ENCODE peak calls at places on chromosome 7, in nine cellular contexts. One of them, this sample, is unnamed. For H3K4me1, the result is how much of the 10 kb centered on the place peaks cover.

GRCh38 chr7:19051767-19052375 is 65.6 kb downstream of the TWIST1 start:
- DNase-seq in cardiac muscle cell: peak
- DNase-seq in adrenal gland: peak
- DNase-seq in SK-N-SH: peak
- DNase-seq in PC-9: peak
- DNase-seq in A549: peak
- DNase-seq in endodermal cell: peak
- DNase-seq in heart right ventricle: no peak
- DNase-seq in left lung: no peak
- DNase-seq in this sample: no peak

GRCh38 chr7:37493810-37494209 is 45.1 kb upstream of the ELMO1 start:
- DNase-seq in cardiac muscle cell: no peak
- DNase-seq in adrenal gland: no peak
- DNase-seq in SK-N-SH: no peak
- DNase-seq in PC-9: no peak
- DNase-seq in A549: no peak
- DNase-seq in endodermal cell: no peak
- DNase-seq in heart right ventricle: no peak
- DNase-seq in left lung: no peak
- DNase-seq in this sample: no peak

GRCh38 chr7:93894966-93895650 is 4.6 kb upstream of the TFPI2 start:
- DNase-seq in cardiac muscle cell: peak
- DNase-seq in adrenal gland: no peak
- DNase-seq in SK-N-SH: no peak
- DNase-seq in PC-9: no peak
- DNase-seq in A549: no peak
- DNase-seq in endodermal cell: no peak
- DNase-seq in heart right ventricle: no peak
- DNase-seq in left lung: no peak
- DNase-seq in this sample: no peak

GRCh38 chr7:63027075-63027474 is 971.6 kb upstream of the ZNF722 start:
- DNase-seq in cardiac muscle cell: no peak
- DNase-seq in adrenal gland: no peak
- DNase-seq in SK-N-SH: no peak
- DNase-seq in PC-9: no peak
- DNase-seq in A549: no peak
- DNase-seq in endodermal cell: no peak
- DNase-seq in heart right ventricle: no peak
- DNase-seq in left lung: no peak
- DNase-seq in this sample: no peak

GRCh38 chr7:27921081-27921836 is 181.3 kb downstream of the TAX1BP1 start:
- DNase-seq in cardiac muscle cell: peak
- DNase-seq in adrenal gland: peak
- DNase-seq in SK-N-SH: peak
- DNase-seq in PC-9: peak
- DNase-seq in A549: peak
- DNase-seq in endodermal cell: peak
- DNase-seq in heart right ventricle: no peak
- DNase-seq in left lung: no peak
- DNase-seq in this sample: peak

GRCh38 chr7:133510326-133511055 is 257.6 kb downstream of the EXOC4 start:
- DNase-seq in cardiac muscle cell: peak
- DNase-seq in adrenal gland: no peak
- DNase-seq in SK-N-SH: no peak
- DNase-seq in PC-9: no peak
- DNase-seq in A549: no peak
- DNase-seq in endodermal cell: no peak
- DNase-seq in heart right ventricle: no peak
- DNase-seq in left lung: no peak
- DNase-seq in this sample: no peak

GRCh38 chr7:130897515-130898419 is 163.8 kb upstream of the KLF14 start:
- DNase-seq in cardiac muscle cell: no peak
- DNase-seq in adrenal gland: peak
- DNase-seq in SK-N-SH: peak
- DNase-seq in PC-9: no peak
- DNase-seq in A549: no peak
- DNase-seq in endodermal cell: no peak
- DNase-seq in heart right ventricle: no peak
- DNase-seq in left lung: no peak
- DNase-seq in this sample: no peak

GRCh38 chr7:45240187-45240776 is 82.7 kb downstream of the RAMP3 start:
- DNase-seq in cardiac muscle cell: no peak
- DNase-seq in adrenal gland: no peak
- DNase-seq in SK-N-SH: no peak
- DNase-seq in PC-9: peak
- DNase-seq in A549: no peak
- DNase-seq in endodermal cell: no peak
- DNase-seq in heart right ventricle: peak
- DNase-seq in left lung: no peak
- DNase-seq in this sample: no peak

GRCh38 chr7:96349572-96349971 is 27.7 kb upstream of the SLC25A13 start:
- DNase-seq in cardiac muscle cell: no peak
- DNase-seq in adrenal gland: no peak
- DNase-seq in SK-N-SH: no peak
- DNase-seq in PC-9: no peak
- DNase-seq in A549: no peak
- DNase-seq in endodermal cell: no peak
- DNase-seq in heart right ventricle: no peak
- DNase-seq in left lung: no peak
- DNase-seq in this sample: no peak

GRCh38 chr7:117875566-117875965 is 2.3 kb upstream of the CTTNBP2 start:
- DNase-seq in cardiac muscle cell: no peak
- DNase-seq in adrenal gland: no peak
- DNase-seq in SK-N-SH: no peak
- DNase-seq in PC-9: no peak
- DNase-seq in A549: peak
- DNase-seq in endodermal cell: peak
- DNase-seq in heart right ventricle: no peak
- DNase-seq in left lung: no peak
- DNase-seq in this sample: no peak

GRCh38 chr7:83267141-83267631 is 104.5 kb upstream of the PCLO start:
- DNase-seq in cardiac muscle cell: peak
- DNase-seq in adrenal gland: no peak
- DNase-seq in SK-N-SH: peak
- DNase-seq in PC-9: no peak
- DNase-seq in A549: peak
- DNase-seq in endodermal cell: no peak
- DNase-seq in heart right ventricle: no peak
- DNase-seq in left lung: no peak
- DNase-seq in this sample: no peak

GRCh38 chr7:158235862-158236261 is 351.8 kb downstream of the PTPRN2 start:
- DNase-seq in cardiac muscle cell: no peak
- DNase-seq in adrenal gland: no peak
- DNase-seq in SK-N-SH: no peak
- DNase-seq in PC-9: no peak
- DNase-seq in A549: no peak
- DNase-seq in endodermal cell: no peak
- DNase-seq in heart right ventricle: no peak
- DNase-seq in left lung: no peak
- DNase-seq in this sample: no peak

GRCh38 chr7:123871998-123872867 is 27.3 kb downstream of the HYAL4 start:
- DNase-seq in cardiac muscle cell: peak
- DNase-seq in adrenal gland: peak
- DNase-seq in SK-N-SH: peak
- DNase-seq in PC-9: peak
- DNase-seq in A549: peak
- DNase-seq in endodermal cell: peak
- DNase-seq in heart right ventricle: peak
- DNase-seq in left lung: peak
- DNase-seq in this sample: peak

GRCh38 chr7:5525271-5526189 is 101.9 kb upstream of the TNRC18 start:
- DNase-seq in cardiac muscle cell: peak
- DNase-seq in adrenal gland: no peak
- DNase-seq in SK-N-SH: peak
- DNase-seq in PC-9: peak
- DNase-seq in A549: peak
- DNase-seq in endodermal cell: peak
- DNase-seq in heart right ventricle: no peak
- DNase-seq in left lung: no peak
- DNase-seq in this sample: peak

GRCh38 chr7:32077806-32078205 is 7.6 kb upstream of the PDE1C start:
- DNase-seq in cardiac muscle cell: no peak
- DNase-seq in adrenal gland: no peak
- DNase-seq in SK-N-SH: no peak
- DNase-seq in PC-9: no peak
- DNase-seq in A549: no peak
- DNase-seq in endodermal cell: no peak
- DNase-seq in heart right ventricle: no peak
- DNase-seq in left lung: no peak
- DNase-seq in this sample: no peak

GRCh38 chr7:32079530-32079929 is 9.3 kb upstream of the PDE1C start:
- DNase-seq in cardiac muscle cell: no peak
- DNase-seq in adrenal gland: no peak
- DNase-seq in SK-N-SH: no peak
- DNase-seq in PC-9: no peak
- DNase-seq in A549: no peak
- DNase-seq in endodermal cell: no peak
- DNase-seq in heart right ventricle: peak
- DNase-seq in left lung: no peak
- DNase-seq in this sample: no peak

GRCh38 chr7:32074787-32075570 is 4.8 kb upstream of the PDE1C start:
- DNase-seq in cardiac muscle cell: no peak
- DNase-seq in adrenal gland: no peak
- DNase-seq in SK-N-SH: no peak
- DNase-seq in PC-9: no peak
- DNase-seq in A549: no peak
- DNase-seq in endodermal cell: no peak
- DNase-seq in heart right ventricle: no peak
- DNase-seq in left lung: no peak
- DNase-seq in this sample: no peak

GRCh38 chr7:32075612-32076011 is 5.4 kb upstream of the PDE1C start:
- DNase-seq in cardiac muscle cell: no peak
- DNase-seq in adrenal gland: no peak
- DNase-seq in SK-N-SH: no peak
- DNase-seq in PC-9: no peak
- DNase-seq in A549: no peak
- DNase-seq in endodermal cell: no peak
- DNase-seq in heart right ventricle: no peak
- DNase-seq in left lung: no peak
- DNase-seq in this sample: no peak

GRCh38 chr7:32078824-32079223 is 8.6 kb upstream of the PDE1C start:
- DNase-seq in cardiac muscle cell: no peak
- DNase-seq in adrenal gland: no peak
- DNase-seq in SK-N-SH: no peak
- DNase-seq in PC-9: no peak
- DNase-seq in A549: no peak
- DNase-seq in endodermal cell: no peak
- DNase-seq in heart right ventricle: no peak
- DNase-seq in left lung: no peak
- DNase-seq in this sample: no peak
- H3K4me3 ChIP-seq in cardiac muscle cell: no peak
- H3K4me3 ChIP-seq in adrenal gland: no peak
- H3K4me3 ChIP-seq in SK-N-SH: no peak
- H3K4me3 ChIP-seq in PC-9: no peak
- H3K4me3 ChIP-seq in A549: no peak
- H3K4me3 ChIP-seq in endodermal cell: no peak
- H3K4me3 ChIP-seq in heart right ventricle: no peak
- H3K4me3 ChIP-seq in left lung: no peak
- H3K4me3 ChIP-seq in this sample: no peak

DNA sequence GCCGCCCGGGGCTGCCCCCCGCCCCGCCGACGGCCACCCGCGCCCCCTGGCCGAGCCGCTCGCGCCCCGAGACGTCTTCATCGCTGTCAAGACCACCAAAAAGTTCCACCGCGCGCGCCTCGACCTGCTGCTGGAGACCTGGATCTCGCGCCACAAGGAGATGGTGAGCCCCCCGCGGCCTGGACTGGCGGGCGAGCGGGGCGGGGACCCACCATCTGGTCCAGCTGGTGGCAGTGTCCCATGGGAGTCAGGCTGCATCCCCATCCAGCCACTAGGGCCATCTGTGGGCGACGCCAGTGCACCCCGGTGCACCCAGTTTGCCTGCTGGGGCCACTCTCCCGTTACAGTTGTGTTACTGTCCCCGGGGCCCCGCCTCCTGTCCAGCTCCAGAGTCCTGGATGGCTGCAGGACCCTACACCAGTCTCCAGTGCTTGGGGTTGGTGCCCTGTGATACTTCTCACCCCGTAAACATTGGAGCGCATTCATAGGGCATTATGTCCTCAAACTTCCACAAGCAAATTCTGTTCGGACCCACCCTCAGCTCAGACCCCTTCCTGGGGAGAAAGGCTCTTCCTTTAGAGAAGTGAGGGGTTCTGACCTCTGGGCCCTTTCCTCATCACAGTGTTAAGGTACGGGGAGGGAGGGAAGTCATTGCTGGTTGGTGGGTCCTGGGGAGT is 695 bp downstream of the LFNG start:
- DNase-seq in cardiac muscle cell: no peak
- DNase-seq in adrenal gland: no peak
- DNase-seq in SK-N-SH: peak
- DNase-seq in PC-9: peak
- DNase-seq in A549: peak
- DNase-seq in endodermal cell: peak
- DNase-seq in heart right ventricle: no peak
- DNase-seq in left lung: peak
- DNase-seq in this sample: no peak
- H3K4me1 ChIP-seq in cardiac muscle cell: under half
- H3K4me1 ChIP-seq in adrenal gland: under half
- H3K4me1 ChIP-seq in SK-N-SH: half or more
- H3K4me1 ChIP-seq in PC-9: half or more
- H3K4me1 ChIP-seq in A549: half or more
- H3K4me1 ChIP-seq in endodermal cell: under half
- H3K4me1 ChIP-seq in heart right ventricle: half or more
- H3K4me1 ChIP-seq in left lung: under half
- H3K4me1 ChIP-seq in this sample: under half

GRCh38 chr7:73463260-73463659 is 29.7 kb downstream of the FZD9 start:
- DNase-seq in cardiac muscle cell: no peak
- DNase-seq in adrenal gland: no peak
- DNase-seq in SK-N-SH: no peak
- DNase-seq in PC-9: no peak
- DNase-seq in A549: no peak
- DNase-seq in endodermal cell: no peak
- DNase-seq in heart right ventricle: no peak
- DNase-seq in left lung: no peak
- DNase-seq in this sample: no peak
- H3K4me3 ChIP-seq in cardiac muscle cell: no peak
- H3K4me3 ChIP-seq in adrenal gland: no peak
- H3K4me3 ChIP-seq in SK-N-SH: no peak
- H3K4me3 ChIP-seq in PC-9: no peak
- H3K4me3 ChIP-seq in A549: no peak
- H3K4me3 ChIP-seq in endodermal cell: no peak
- H3K4me3 ChIP-seq in heart right ventricle: no peak
- H3K4me3 ChIP-seq in left lung: no peak
- H3K4me3 ChIP-seq in this sample: no peak

GRCh38 chr7:116772423-116772852 is 89.9 kb upstream of the CAPZA2 start:
- DNase-seq in cardiac muscle cell: peak
- DNase-seq in adrenal gland: no peak
- DNase-seq in SK-N-SH: no peak
- DNase-seq in PC-9: peak
- DNase-seq in A549: peak
- DNase-seq in endodermal cell: no peak
- DNase-seq in heart right ventricle: no peak
- DNase-seq in left lung: no peak
- DNase-seq in this sample: no peak
- H3K4me1 ChIP-seq in cardiac muscle cell: under half
- H3K4me1 ChIP-seq in adrenal gland: under half
- H3K4me1 ChIP-seq in SK-N-SH: under half
- H3K4me1 ChIP-seq in PC-9: half or more
- H3K4me1 ChIP-seq in A549: half or more
- H3K4me1 ChIP-seq in endodermal cell: under half
- H3K4me1 ChIP-seq in heart right ventricle: under half
- H3K4me1 ChIP-seq in left lung: under half
- H3K4me1 ChIP-seq in this sample: under half

This sample was measured in naive thymus-derived CD4-positive, alpha-beta T cell.